ENCODE peak calls at places on chromosomes 2 and 18, in eight cellular contexts. O is IMR-90, H is GM23338, F is ovary, I is lower lobe of right lung, G is suprapubic skin, A is right lobe of liver, V is fibroblast of lung. N is an unnamed sample. For H3K4me1, the result is how much of the 10 kb centered on the place peaks cover.

GRCh38 chr2:45643095-45643494 is 8.4 kb upstream of the PRKCE start:
- DNase-seq in O (no peak), V (peak), G (no peak), A (peak), I (no peak), F (no peak), H (peak), N (no peak)

GRCh38 chr18:468841-469796 is 31.4 kb downstream of the COLEC12 start:
- DNase-seq in A (no peak), H (no peak), I (no peak), O (no peak), V (no peak), G (no peak), F (no peak), N (peak)

GRCh38 chr2:102502576-102502975 is 29.6 kb downstream of the SLC9A4 start:
- DNase-seq in I (no peak), V (no peak), G (no peak), O (no peak), F (no peak), H (no peak), A (no peak), N (no peak)

GRCh38 chr2:237235383-237236095 is 149.8 kb downstream of the COPS8 start:
- DNase-seq in I (no peak), A (peak), G (no peak), O (peak), H (no peak), F (peak), V (peak), N (no peak)

GRCh38 chr2:197292614-197293013 is 18.0 kb downstream of the ANKRD44 start:
- DNase-seq in I (no peak), G (no peak), V (no peak), H (no peak), F (no peak), O (no peak), A (no peak), N (no peak)

GRCh38 chr2:120901213-120901612 is 165.5 kb downstream of the GLI2 start:
- DNase-seq in V (no peak), O (no peak), G (no peak), F (peak), H (no peak), A (no peak), I (peak), N (peak)

GRCh38 chr2:207505728-207506127 is 24.0 kb upstream of the CREB1 start:
- DNase-seq in O (peak), I (no peak), A (no peak), H (peak), V (peak), G (no peak), F (no peak), N (no peak)

GRCh38 chr2:233676046-233676445 is 4.3 kb downstream of the UGT1A9 start:
- DNase-seq in I (no peak), A (no peak), V (peak), G (no peak), F (no peak), H (no peak), O (no peak), N (no peak)

GRCh38 chr2:159090514-159091201 is 122.2 kb downstream of the TANC1 start:
- DNase-seq in V (peak), I (no peak), H (no peak), F (no peak), A (no peak), G (no peak), O (peak), N (no peak)

GRCh38 chr2:239466755-239467271 is 66.0 kb upstream of the HDAC4 start:
- DNase-seq in H (no peak), V (no peak), A (peak), I (no peak), F (no peak), O (no peak), G (peak), N (no peak)

GRCh38 chr2:102736174-102736606 is 25.6 kb upstream of the TMEM182 start:
- DNase-seq in I (no peak), H (no peak), G (no peak), A (no peak), O (peak), V (no peak), F (peak), N (peak)

DNA sequence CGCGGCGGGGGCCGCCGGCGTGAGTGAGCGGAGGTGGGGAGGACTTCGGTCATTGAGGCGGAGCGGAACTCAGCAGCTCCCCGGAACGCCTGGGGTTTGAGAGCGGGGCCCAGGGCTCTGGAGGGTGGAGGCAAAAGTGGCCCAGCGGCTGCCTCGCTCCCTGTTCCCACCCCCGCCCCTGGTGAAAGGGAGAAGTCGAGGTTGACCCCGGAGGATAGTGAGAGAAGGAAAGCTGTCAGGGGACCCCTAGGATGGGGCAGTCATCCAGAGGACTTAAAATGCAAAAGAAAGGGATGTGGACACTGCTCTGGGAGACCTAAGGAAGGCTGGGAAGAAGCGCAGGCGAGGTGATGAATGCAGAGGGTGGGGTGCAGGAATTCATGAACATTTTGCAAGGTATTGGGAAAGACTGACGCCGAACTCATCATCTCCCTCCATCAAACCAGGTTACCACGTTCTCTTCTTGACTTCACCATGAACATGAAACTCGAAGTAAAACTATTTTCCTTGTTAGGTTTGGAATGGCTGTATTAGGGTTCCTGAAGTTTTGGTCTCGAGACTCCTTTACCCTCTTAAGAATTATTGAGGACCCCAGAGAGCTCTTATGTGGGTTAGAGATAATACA is 788 bp downstream of the MALT1 start:
- DNase-seq in A (no peak), O (peak), I (peak), F (no peak), H (peak), G (no peak), V (peak), N (no peak)
- TF ChIP-seq CTCF in A (no peak), O (no peak), I (no peak), F (no peak), H (no peak), G (no peak), V (no peak), N (no peak)

DNA sequence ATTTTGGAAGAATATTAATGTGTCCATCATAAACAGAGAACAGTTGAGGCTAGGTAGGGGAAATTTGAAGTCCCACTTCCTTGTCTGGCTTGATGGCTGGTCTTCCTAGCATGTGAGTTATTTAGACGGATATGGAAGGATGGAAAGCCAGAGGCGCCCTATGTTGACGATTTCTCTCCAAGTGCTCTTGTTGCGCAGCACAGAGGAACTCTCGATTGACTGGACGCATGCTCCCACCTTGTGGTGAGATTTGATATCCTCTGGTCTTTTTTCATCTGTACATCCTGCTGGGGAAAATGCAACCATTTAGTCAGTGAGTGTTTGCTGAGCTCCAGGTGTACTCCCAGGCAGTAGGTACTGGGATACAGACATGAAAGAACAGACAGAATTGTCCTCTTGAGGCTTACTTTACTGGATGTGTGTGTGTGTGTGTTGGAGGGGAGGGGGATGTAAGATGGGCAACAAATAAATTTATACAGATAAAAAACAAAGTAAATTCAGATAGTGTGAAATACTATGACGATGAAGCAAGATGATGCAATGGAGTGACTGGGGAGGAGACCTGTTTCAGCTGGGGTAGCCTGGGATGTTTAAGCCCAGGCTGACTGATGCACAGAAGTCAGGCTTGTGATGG is 137.2 kb downstream of the TRIM43 start:
- DNase-seq in A (peak), G (no peak), I (peak), F (peak), O (peak), H (peak), V (peak), N (peak)
- H3K4me3 ChIP-seq in A (no peak), G (no peak), I (no peak), F (no peak), O (no peak), H (no peak), V (no peak), N (no peak)

GRCh38 chr2:74152954-74153353 is 5.2 kb upstream of the BOLA3 start:
- DNase-seq in V (no peak), A (no peak), F (no peak), H (no peak), G (no peak), O (no peak), I (no peak), N (no peak)
- H3K4me1 ChIP-seq in V (under half), A (under half), F (under half), H (under half), G (under half), O (under half), I (under half), N (under half)

DNA sequence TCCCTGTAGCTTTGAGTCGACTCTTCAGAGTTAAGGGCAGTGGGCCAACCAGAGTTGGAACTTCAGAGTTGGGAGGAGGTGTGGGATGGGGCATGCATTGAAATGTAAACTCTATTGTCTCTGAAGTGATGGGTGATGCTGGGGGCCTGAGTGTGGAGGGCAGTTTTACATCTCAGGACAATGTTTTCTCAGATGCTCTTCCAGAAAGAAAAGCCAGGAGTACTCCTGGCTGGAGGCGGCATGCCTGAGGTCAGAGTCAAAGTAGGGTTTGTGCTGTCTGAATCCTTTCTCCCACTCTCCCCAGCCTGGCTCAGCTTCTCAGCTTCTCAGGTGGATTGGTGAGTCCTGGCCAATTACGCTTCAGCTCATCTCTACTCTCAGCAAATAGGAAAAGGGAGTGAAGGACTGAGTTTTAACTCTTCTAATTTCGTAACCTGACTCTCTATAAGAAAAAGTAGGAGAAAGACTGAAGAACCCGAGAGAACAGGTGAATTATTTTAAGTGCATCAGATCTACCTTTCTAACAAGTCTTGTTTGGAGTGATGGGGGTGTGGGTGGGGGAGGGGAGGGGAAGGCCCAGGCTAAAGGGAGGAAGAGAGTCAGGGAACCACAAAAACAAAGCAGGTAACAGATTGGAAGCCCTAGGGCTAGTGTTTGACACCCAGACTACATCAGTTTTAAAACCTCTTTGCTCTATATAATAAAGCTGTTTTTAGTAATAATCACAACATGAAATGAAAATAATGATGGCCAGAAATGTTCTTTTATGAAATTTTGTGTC is 107.5 kb upstream of the PELI1 start:
- DNase-seq in F (no peak), G (no peak), A (no peak), H (peak), O (no peak), I (no peak), V (no peak), N (no peak)
- TF ChIP-seq CTCF in F (no peak), G (no peak), A (no peak), H (no peak), O (no peak), I (no peak), V (no peak), N (no peak)

GRCh38 chr18:11994708-11995444 is 13.6 kb downstream of the IMPA2 start:
- DNase-seq in O (peak), I (peak), A (no peak), H (peak), V (peak), G (no peak), F (no peak), N (no peak)

GRCh38 chr18:11993264-11993916 is 12.1 kb downstream of the IMPA2 start:
- DNase-seq in A (no peak), F (no peak), G (no peak), V (no peak), H (no peak), I (peak), O (no peak), N (no peak)

GRCh38 chr18:11996190-11996754 is 15.0 kb downstream of the IMPA2 start:
- DNase-seq in H (no peak), A (no peak), V (no peak), O (no peak), I (peak), G (no peak), F (no peak), N (no peak)

GRCh38 chr18:11995445-11996189 is 14.3 kb downstream of the IMPA2 start:
- DNase-seq in G (no peak), A (peak), O (peak), F (peak), I (peak), V (peak), H (peak), N (peak)

GRCh38 chr18:11994346-11994707 is 13.0 kb downstream of the IMPA2 start:
- DNase-seq in V (peak), O (peak), G (no peak), H (no peak), I (peak), F (peak), A (no peak), N (no peak)
- H3K4me3 ChIP-seq in V (no peak), O (no peak), G (no peak), H (no peak), I (no peak), F (no peak), A (no peak), N (no peak)

GRCh38 chr2:38375711-38376345 is 1.2 kb downstream of the ATL2 start:
- DNase-seq in I (peak), A (no peak), F (peak), G (no peak), H (peak), O (peak), V (peak), N (peak)
- H3K4me1 ChIP-seq in I (half or more), A (under half), F (under half), G (half or more), H (under half), O (under half), V (under half), N (under half)

DNA sequence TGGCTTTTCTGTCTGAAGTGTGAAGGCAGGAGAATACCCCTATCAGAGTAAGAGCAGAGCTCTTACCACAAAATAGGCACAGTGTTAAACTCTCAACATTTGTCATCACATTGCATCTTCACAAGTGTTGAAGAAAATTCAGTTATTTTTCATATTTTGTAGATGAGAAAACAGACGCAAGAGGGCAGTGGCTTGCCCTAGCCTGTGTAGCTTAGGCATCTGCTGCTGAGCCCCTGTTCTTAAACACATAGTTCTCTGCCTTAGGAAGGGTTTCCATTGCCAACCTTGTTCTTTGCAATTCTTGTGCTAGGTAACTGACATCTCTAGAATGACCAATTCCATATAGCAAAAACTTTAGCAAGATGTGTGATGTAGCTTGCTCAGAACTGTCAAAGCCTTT is 112.7 kb upstream of the RMDN2 start:
- DNase-seq in H (no peak), G (no peak), I (no peak), F (no peak), O (no peak), A (no peak), V (no peak), N (no peak)
- TF ChIP-seq CTCF in H (no peak), G (no peak), I (no peak), F (no peak), O (peak), A (no peak), V (peak), N (no peak)